ENCODE peak calls at places on chromosomes 1 and 21, in six cellular contexts. One of them, this sample, is unnamed.

GRCh38 chr1:206714331-206715058 is 29.8 kb downstream of the MAPKAPK2 start:
- DNase-seq in cardiac muscle cell: no peak
- DNase-seq in dorsolateral prefrontal cortex: no peak
- DNase-seq in uterus: no peak
- DNase-seq in endothelial cell: no peak
- DNase-seq in left lung: no peak
- DNase-seq in this sample: no peak

GRCh38 chr1:167090289-167090942 is at the start of gene GPA33:
- DNase-seq in cardiac muscle cell: no peak
- DNase-seq in dorsolateral prefrontal cortex: no peak
- DNase-seq in uterus: no peak
- DNase-seq in endothelial cell: no peak
- DNase-seq in left lung: no peak
- DNase-seq in this sample: peak; percentile 46

GRCh38 chr1:30445449-30445848 is 277.9 kb downstream of the MATN1 start:
- DNase-seq in cardiac muscle cell: no peak
- DNase-seq in dorsolateral prefrontal cortex: no peak
- DNase-seq in uterus: peak; percentile 4
- DNase-seq in endothelial cell: no peak
- DNase-seq in left lung: no peak
- DNase-seq in this sample: no peak

GRCh38 chr1:166036092-166036491 is 130.7 kb downstream of the FAM78B start:
- DNase-seq in cardiac muscle cell: no peak
- DNase-seq in dorsolateral prefrontal cortex: no peak
- DNase-seq in uterus: no peak
- DNase-seq in endothelial cell: no peak
- DNase-seq in left lung: no peak
- DNase-seq in this sample: no peak

GRCh38 chr1:97565886-97566285 is 354.9 kb downstream of the DPYD start:
- DNase-seq in cardiac muscle cell: no peak
- DNase-seq in dorsolateral prefrontal cortex: no peak
- DNase-seq in uterus: no peak
- DNase-seq in endothelial cell: no peak
- DNase-seq in left lung: no peak
- DNase-seq in this sample: no peak

GRCh38 chr1:36703526-36704208 is 221.0 kb upstream of the CSF3R start:
- DNase-seq in cardiac muscle cell: peak; percentile 87
- DNase-seq in dorsolateral prefrontal cortex: peak; percentile 76
- DNase-seq in uterus: peak; percentile 37
- DNase-seq in endothelial cell: peak; percentile 90
- DNase-seq in left lung: peak; percentile 89
- DNase-seq in this sample: peak; percentile 87

GRCh38 chr1:167673285-167673684 is 43.3 kb downstream of the RCSD1 start:
- DNase-seq in cardiac muscle cell: no peak
- DNase-seq in dorsolateral prefrontal cortex: no peak
- DNase-seq in uterus: no peak
- DNase-seq in endothelial cell: no peak
- DNase-seq in left lung: no peak
- DNase-seq in this sample: no peak

GRCh38 chr1:193685986-193686385 is 499.6 kb upstream of the B3GALT2 start:
- DNase-seq in cardiac muscle cell: no peak
- DNase-seq in dorsolateral prefrontal cortex: no peak
- DNase-seq in uterus: no peak
- DNase-seq in endothelial cell: no peak
- DNase-seq in left lung: no peak
- DNase-seq in this sample: no peak

GRCh38 chr1:190119683-190120082 is 358.0 kb downstream of the BRINP3 start:
- DNase-seq in cardiac muscle cell: no peak
- DNase-seq in dorsolateral prefrontal cortex: no peak
- DNase-seq in uterus: no peak
- DNase-seq in endothelial cell: no peak
- DNase-seq in left lung: no peak
- DNase-seq in this sample: no peak

GRCh38 chr21:37337831-37338230 is 28.7 kb upstream of the DYRK1A start:
- DNase-seq in cardiac muscle cell: no peak
- DNase-seq in dorsolateral prefrontal cortex: no peak
- DNase-seq in uterus: no peak
- DNase-seq in endothelial cell: no peak
- DNase-seq in left lung: no peak
- DNase-seq in this sample: no peak

GRCh38 chr1:71850515-71850914 is 431.8 kb downstream of the NEGR1 start:
- DNase-seq in cardiac muscle cell: no peak
- DNase-seq in dorsolateral prefrontal cortex: no peak
- DNase-seq in uterus: no peak
- DNase-seq in endothelial cell: no peak
- DNase-seq in left lung: no peak
- DNase-seq in this sample: no peak

GRCh38 chr1:203100163-203100867 is 14.5 kb upstream of the MYOG start:
- DNase-seq in cardiac muscle cell: no peak
- DNase-seq in dorsolateral prefrontal cortex: no peak
- DNase-seq in uterus: no peak
- DNase-seq in endothelial cell: no peak
- DNase-seq in left lung: no peak
- DNase-seq in this sample: no peak

GRCh38 chr21:17903029-17903806 is 84.1 kb upstream of the C21orf91 start:
- DNase-seq in cardiac muscle cell: peak; percentile 17
- DNase-seq in dorsolateral prefrontal cortex: no peak
- DNase-seq in uterus: no peak
- DNase-seq in endothelial cell: no peak
- DNase-seq in left lung: no peak
- DNase-seq in this sample: peak; percentile 43

GRCh38 chr1:167412072-167412471 is 106.3 kb downstream of the CD247 start:
- DNase-seq in cardiac muscle cell: no peak
- DNase-seq in dorsolateral prefrontal cortex: no peak
- DNase-seq in uterus: no peak
- DNase-seq in endothelial cell: no peak
- DNase-seq in left lung: no peak
- DNase-seq in this sample: no peak

GRCh38 chr1:186782791-186783190 is 46.0 kb upstream of the PLA2G4A start:
- DNase-seq in cardiac muscle cell: no peak
- DNase-seq in dorsolateral prefrontal cortex: no peak
- DNase-seq in uterus: no peak
- DNase-seq in endothelial cell: no peak
- DNase-seq in left lung: no peak
- DNase-seq in this sample: no peak

GRCh38 chr1:94038511-94038910 is 82.4 kb downstream of the ABCA4 start:
- DNase-seq in cardiac muscle cell: no peak
- DNase-seq in dorsolateral prefrontal cortex: no peak
- DNase-seq in uterus: no peak
- DNase-seq in endothelial cell: peak; percentile 38
- DNase-seq in left lung: no peak
- DNase-seq in this sample: no peak

GRCh38 chr1:43958351-43959255 is 11.2 kb upstream of the DPH2 start:
- DNase-seq in cardiac muscle cell: no peak
- DNase-seq in dorsolateral prefrontal cortex: no peak
- DNase-seq in uterus: no peak
- DNase-seq in endothelial cell: no peak
- DNase-seq in left lung: no peak
- DNase-seq in this sample: no peak

GRCh38 chr1:178418284-178418955 is 78.3 kb downstream of the CLEC20A start:
- DNase-seq in cardiac muscle cell: no peak
- DNase-seq in dorsolateral prefrontal cortex: no peak
- DNase-seq in uterus: no peak
- DNase-seq in endothelial cell: no peak
- DNase-seq in left lung: no peak
- DNase-seq in this sample: no peak

GRCh38 chr1:9231648-9232332 is 2.8 kb upstream of the H6PD start:
- DNase-seq in cardiac muscle cell: no peak
- DNase-seq in dorsolateral prefrontal cortex: no peak
- DNase-seq in uterus: no peak
- DNase-seq in endothelial cell: no peak
- DNase-seq in left lung: no peak
- DNase-seq in this sample: no peak

GRCh38 chr1:71170925-71171324 is 90.1 kb upstream of the ZRANB2 start:
- DNase-seq in cardiac muscle cell: no peak
- DNase-seq in dorsolateral prefrontal cortex: no peak
- DNase-seq in uterus: no peak
- DNase-seq in endothelial cell: no peak
- DNase-seq in left lung: no peak
- DNase-seq in this sample: no peak

GRCh38 chr1:207763972-207764371 is 12.1 kb downstream of the CD46 start:
- DNase-seq in cardiac muscle cell: no peak
- DNase-seq in dorsolateral prefrontal cortex: no peak
- DNase-seq in uterus: no peak
- DNase-seq in endothelial cell: no peak
- DNase-seq in left lung: no peak
- DNase-seq in this sample: no peak

GRCh38 chr1:107829083-107829771 is 135.8 kb downstream of the VAV3 start:
- DNase-seq in cardiac muscle cell: no peak
- DNase-seq in dorsolateral prefrontal cortex: no peak
- DNase-seq in uterus: no peak
- DNase-seq in endothelial cell: no peak
- DNase-seq in left lung: no peak
- DNase-seq in this sample: no peak

GRCh38 chr1:59502009-59502691 is 205.3 kb downstream of the FGGY start:
- DNase-seq in cardiac muscle cell: no peak
- DNase-seq in dorsolateral prefrontal cortex: no peak
- DNase-seq in uterus: no peak
- DNase-seq in endothelial cell: no peak
- DNase-seq in left lung: no peak
- DNase-seq in this sample: no peak

GRCh38 chr1:160739098-160739511 is at the start of gene SLAMF7:
- DNase-seq in cardiac muscle cell: no peak
- DNase-seq in dorsolateral prefrontal cortex: no peak
- DNase-seq in uterus: no peak
- DNase-seq in endothelial cell: no peak
- DNase-seq in left lung: no peak
- DNase-seq in this sample: peak; percentile 52

GRCh38 chr1:160742428-160743127 is 3.5 kb downstream of the SLAMF7 start:
- DNase-seq in cardiac muscle cell: no peak
- DNase-seq in dorsolateral prefrontal cortex: no peak
- DNase-seq in uterus: no peak
- DNase-seq in endothelial cell: no peak
- DNase-seq in left lung: no peak
- DNase-seq in this sample: no peak

GRCh38 chr1:160740133-160740688 is 1.2 kb downstream of the SLAMF7 start:
- DNase-seq in cardiac muscle cell: no peak
- DNase-seq in dorsolateral prefrontal cortex: no peak
- DNase-seq in uterus: no peak
- DNase-seq in endothelial cell: no peak
- DNase-seq in left lung: no peak
- DNase-seq in this sample: no peak

GRCh38 chr1:160741597-160742348 is 2.7 kb downstream of the SLAMF7 start:
- DNase-seq in cardiac muscle cell: no peak
- DNase-seq in dorsolateral prefrontal cortex: no peak
- DNase-seq in uterus: no peak
- DNase-seq in endothelial cell: no peak
- DNase-seq in left lung: no peak
- DNase-seq in this sample: no peak

DNA sequence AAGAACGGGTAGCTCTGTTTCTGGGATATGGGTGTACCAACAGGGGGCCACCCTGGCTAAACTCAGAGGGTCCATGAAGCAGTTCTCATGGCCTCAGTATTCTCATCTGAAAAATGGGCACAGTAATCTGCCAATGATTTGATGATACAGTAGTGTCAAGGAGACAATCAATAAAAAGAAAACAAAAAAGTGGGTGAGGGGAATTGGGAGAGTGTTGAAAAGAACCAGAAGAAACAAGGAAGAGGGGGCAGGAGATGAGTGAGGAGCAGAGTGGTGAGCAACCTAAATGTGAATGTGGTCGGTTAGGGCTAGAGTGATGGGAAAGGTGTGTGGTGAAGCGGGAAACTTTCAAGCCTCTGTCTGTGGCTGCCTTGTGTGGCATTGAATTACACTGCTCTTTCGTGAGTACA is 2.0 kb downstream of the SLAMF7 start:
- DNase-seq in cardiac muscle cell: no peak
- DNase-seq in dorsolateral prefrontal cortex: no peak
- DNase-seq in uterus: no peak
- DNase-seq in endothelial cell: no peak
- DNase-seq in left lung: no peak
- DNase-seq in this sample: no peak
- TF ChIP-seq CTCF in cardiac muscle cell: no peak
- TF ChIP-seq CTCF in dorsolateral prefrontal cortex: no peak
- TF ChIP-seq CTCF in uterus: no peak
- TF ChIP-seq CTCF in endothelial cell: no peak
- TF ChIP-seq CTCF in left lung: no peak
- TF ChIP-seq CTCF in this sample: no peak

GRCh38 chr21:42622284-42622683 is 31.1 kb upstream of the PDE9A start:
- DNase-seq in cardiac muscle cell: no peak
- DNase-seq in dorsolateral prefrontal cortex: no peak
- DNase-seq in uterus: no peak
- DNase-seq in endothelial cell: no peak
- DNase-seq in left lung: no peak
- DNase-seq in this sample: no peak

GRCh38 chr21:42624936-42625335 is 28.5 kb upstream of the PDE9A start:
- DNase-seq in cardiac muscle cell: no peak
- DNase-seq in dorsolateral prefrontal cortex: no peak
- DNase-seq in uterus: no peak
- DNase-seq in endothelial cell: no peak
- DNase-seq in left lung: no peak
- DNase-seq in this sample: no peak

GRCh38 chr21:42621828-42622199 is 31.6 kb upstream of the PDE9A start:
- DNase-seq in cardiac muscle cell: no peak
- DNase-seq in dorsolateral prefrontal cortex: no peak
- DNase-seq in uterus: peak; percentile 40
- DNase-seq in endothelial cell: no peak
- DNase-seq in left lung: no peak
- DNase-seq in this sample: no peak

GRCh38 chr21:42624095-42624830 is 29.2 kb upstream of the PDE9A start:
- DNase-seq in cardiac muscle cell: no peak
- DNase-seq in dorsolateral prefrontal cortex: no peak
- DNase-seq in uterus: no peak
- DNase-seq in endothelial cell: no peak
- DNase-seq in left lung: no peak
- DNase-seq in this sample: no peak

GRCh38 chr21:42623684-42624083 is 29.7 kb upstream of the PDE9A start:
- DNase-seq in cardiac muscle cell: no peak
- DNase-seq in dorsolateral prefrontal cortex: no peak
- DNase-seq in uterus: no peak
- DNase-seq in endothelial cell: no peak
- DNase-seq in left lung: no peak
- DNase-seq in this sample: no peak
- TF ChIP-seq CTCF in cardiac muscle cell: no peak
- TF ChIP-seq CTCF in dorsolateral prefrontal cortex: no peak
- TF ChIP-seq CTCF in uterus: no peak
- TF ChIP-seq CTCF in endothelial cell: no peak
- TF ChIP-seq CTCF in left lung: no peak
- TF ChIP-seq CTCF in this sample: no peak

GRCh38 chr1:156480015-156480368 is 20.6 kb downstream of the MEF2D start:
- DNase-seq in cardiac muscle cell: no peak
- DNase-seq in dorsolateral prefrontal cortex: no peak
- DNase-seq in uterus: no peak
- DNase-seq in endothelial cell: no peak
- DNase-seq in left lung: no peak
- DNase-seq in this sample: no peak
- TF ChIP-seq CTCF in cardiac muscle cell: no peak
- TF ChIP-seq CTCF in dorsolateral prefrontal cortex: no peak
- TF ChIP-seq CTCF in uterus: peak; percentile 24
- TF ChIP-seq CTCF in endothelial cell: no peak
- TF ChIP-seq CTCF in left lung: no peak
- TF ChIP-seq CTCF in this sample: peak; percentile 7

GRCh38 chr1:220347654-220348175 is 75.5 kb upstream of the RAB3GAP2 start:
- DNase-seq in cardiac muscle cell: no peak
- DNase-seq in dorsolateral prefrontal cortex: no peak
- DNase-seq in uterus: no peak
- DNase-seq in endothelial cell: no peak
- DNase-seq in left lung: no peak
- DNase-seq in this sample: no peak

GRCh38 chr1:220356981-220357850 is 85.0 kb upstream of the RAB3GAP2 start:
- DNase-seq in cardiac muscle cell: no peak
- DNase-seq in dorsolateral prefrontal cortex: no peak
- DNase-seq in uterus: no peak
- DNase-seq in endothelial cell: no peak
- DNase-seq in left lung: no peak
- DNase-seq in this sample: no peak

GRCh38 chr1:220353229-220354012 is 81.2 kb upstream of the RAB3GAP2 start:
- DNase-seq in cardiac muscle cell: no peak
- DNase-seq in dorsolateral prefrontal cortex: no peak
- DNase-seq in uterus: no peak
- DNase-seq in endothelial cell: no peak
- DNase-seq in left lung: no peak
- DNase-seq in this sample: no peak
- TF ChIP-seq CTCF in cardiac muscle cell: no peak
- TF ChIP-seq CTCF in dorsolateral prefrontal cortex: no peak
- TF ChIP-seq CTCF in uterus: no peak
- TF ChIP-seq CTCF in endothelial cell: no peak
- TF ChIP-seq CTCF in left lung: no peak
- TF ChIP-seq CTCF in this sample: no peak

This sample was measured in GM10248.